ENCODE peak calls at places on chromosomes 13 and 19, in nine cellular contexts. H is memory B cell, F is GM04503, L is bronchial epithelial cell, D is heart right ventricle, Y is neural progenitor cell, P is Daoy, W is T47D, X is activated T-cell treated with anti-CD3 and anti-CD28 coated beads for 1 hour. Z is an unnamed sample.

GRCh38 chr13:45362939-45363338 is 22.0 kb upstream of the TPT1 start:
- DNase-seq in D (no peak), H (no peak), X (no peak), W (no peak), F (no peak), Y (peak; percentile 24), P (no peak), L (no peak), Z (no peak)

GRCh38 chr19:8392017-8392591 is 1.9 kb downstream of the RAB11B start:
- DNase-seq in D (peak; percentile 50), W (no peak), H (no peak), L (no peak), F (no peak), X (no peak), P (no peak), Y (no peak), Z (no peak)

GRCh38 chr13:43908156-43909126 is 28.7 kb downstream of the LACC1 start:
- DNase-seq in L (peak; percentile 88), X (no peak), Y (peak; percentile 58), H (no peak), F (no peak), D (no peak), W (peak; percentile 34), P (peak; percentile 32), Z (peak; percentile 17)

GRCh38 chr13:111396457-111396856 is 76.0 kb downstream of the TEX29 start:
- DNase-seq in H (no peak), Y (no peak), X (no peak), W (no peak), P (no peak), F (no peak), D (no peak), L (no peak), Z (no peak)

GRCh38 chr13:60267498-60268202 is 103.9 kb upstream of the DIAPH3 start:
- DNase-seq in P (peak; percentile 11), L (no peak), H (no peak), D (no peak), F (no peak), X (no peak), Y (peak; percentile 40), W (peak; percentile 46), Z (no peak)

GRCh38 chr13:26183416-26183815 is 38.7 kb downstream of the RNF6 start:
- DNase-seq in W (no peak), D (no peak), Y (no peak), L (no peak), X (no peak), F (no peak), H (no peak), P (no peak), Z (no peak)

GRCh38 chr13:108288741-108289140 is 19.2 kb downstream of the TNFSF13B start:
- DNase-seq in P (no peak), F (no peak), X (no peak), W (no peak), L (no peak), Y (no peak), H (no peak), D (no peak), Z (no peak)

GRCh38 chr13:40146586-40147240 is 491.3 kb downstream of the COG6 start:
- DNase-seq in X (no peak), W (no peak), D (no peak), P (no peak), H (no peak), L (peak; percentile 31), Y (no peak), F (no peak), Z (no peak)

GRCh38 chr19:2775556-2776430 is 7.3 kb downstream of the SGTA start:
- DNase-seq in P (peak; percentile 69), Y (no peak), D (peak; percentile 54), X (peak; percentile 44), L (no peak), H (no peak), F (no peak), W (no peak), Z (peak; percentile 56)

GRCh38 chr19:43784251-43784980 is 3.6 kb upstream of the KCNN4 start:
- DNase-seq in H (no peak), P (peak; percentile 94), Y (no peak), D (no peak), W (no peak), F (no peak), L (peak; percentile 79), X (peak; percentile 55), Z (peak; percentile 63)